ENCODE peak calls at places on chromosomes 6 and 20, in six cellular contexts. G, X, E, V, L and B are unnamed samples.

GRCh38 chr20:52191132-52191435 is 495 bp downstream of the ZFP64 start:
- DNase-seq in G (no peak), X (no peak), E (no peak), V (no peak), L (peak), B (peak)

GRCh38 chr6:63268574-63268973 is 51.2 kb downstream of the LGSN start:
- DNase-seq in G (no peak), X (no peak), E (no peak), V (no peak), L (no peak), B (no peak)

GRCh38 chr6:38095054-38095453 is 275.5 kb downstream of the ZFAND3 start:
- DNase-seq in G (no peak), X (no peak), E (peak), V (peak), L (no peak), B (peak)

GRCh38 chr6:167676000-167676665 is 150.6 kb upstream of the AFDN start:
- DNase-seq in G (peak), X (no peak), E (no peak), V (no peak), L (no peak), B (no peak)

GRCh38 chr6:108168980-108169800 is 3.4 kb downstream of the NR2E1 start:
- DNase-seq in G (no peak), X (no peak), E (no peak), V (no peak), L (peak), B (no peak)

GRCh38 chr6:1987640-1988039 is 257.8 kb downstream of the GMDS start:
- DNase-seq in G (peak), X (no peak), E (peak), V (peak), L (no peak), B (peak)

GRCh38 chr6:40042232-40042631 is 108.0 kb upstream of the MOCS1 start:
- DNase-seq in G (no peak), X (no peak), E (no peak), V (peak), L (no peak), B (no peak)

GRCh38 chr20:51680067-51680749 is 88.0 kb downstream of the ATP9A start:
- DNase-seq in G (no peak), X (no peak), E (no peak), V (no peak), L (no peak), B (no peak)

GRCh38 chr6:136334853-136335252 is 45.2 kb upstream of the BCLAF1 start:
- DNase-seq in G (no peak), X (no peak), E (no peak), V (no peak), L (peak), B (no peak)

GRCh38 chr20:17227669-17228623 is 1.1 kb downstream of the PCSK2 start:
- DNase-seq in G (no peak), X (no peak), E (peak), V (no peak), L (peak), B (no peak)

GRCh38 chr6:112362827-112363565 is 15.9 kb downstream of the RFPL4B start:
- DNase-seq in G (no peak), X (no peak), E (peak), V (peak), L (no peak), B (peak)

GRCh38 chr20:45890997-45891983 is at the start of the genes CTSA and NEURL2:
- DNase-seq in G (peak), X (peak), E (peak), V (peak), L (peak), B (peak)

GRCh38 chr20:41005361-41005729 is 23.3 kb upstream of the TOP1 start:
- DNase-seq in G (peak), X (no peak), E (peak), V (peak), L (no peak), B (peak)

GRCh38 chr20:9019833-9020232 is 49.1 kb upstream of the PLCB4 start:
- DNase-seq in G (no peak), X (no peak), E (no peak), V (no peak), L (no peak), B (no peak)

GRCh38 chr20:17895641-17896246 is 72.8 kb downstream of the SNX5 start:
- DNase-seq in G (peak), X (peak), E (peak), V (peak), L (peak), B (peak)

GRCh38 chr20:10089871-10090587 is 55.2 kb downstream of the ANKEF1 start:
- DNase-seq in G (no peak), X (no peak), E (no peak), V (no peak), L (no peak), B (no peak)

GRCh38 chr6:139334791-139335446 is 39.5 kb downstream of the CITED2 start:
- DNase-seq in G (peak), X (no peak), E (peak), V (peak), L (no peak), B (peak)

GRCh38 chr6:161374971-161375873 is 101.4 kb upstream of the AGPAT4 start:
- DNase-seq in G (peak), X (no peak), E (peak), V (peak), L (peak), B (peak)

GRCh38 chr6:20952605-20953004 is 418.3 kb downstream of the CDKAL1 start:
- DNase-seq in G (peak), X (no peak), E (peak), V (peak), L (no peak), B (peak)

GRCh38 chr6:81734081-81734480 is 18.4 kb downstream of the TENT5A start:
- DNase-seq in G (peak), X (no peak), E (no peak), V (no peak), L (peak), B (no peak)

GRCh38 chr6:32761084-32761483 is 2.2 kb downstream of the HLA-DQB2 start:
- DNase-seq in G (no peak), X (no peak), E (no peak), V (no peak), L (no peak), B (no peak)

GRCh38 chr20:20668639-20669038 is 43.8 kb downstream of the RALGAPA2 start:
- DNase-seq in G (no peak), X (peak), E (peak), V (no peak), L (no peak), B (peak)

GRCh38 chr6:112951829-112952228 is 604.7 kb downstream of the RFPL4B start:
- DNase-seq in G (peak), X (no peak), E (no peak), V (no peak), L (no peak), B (no peak)

GRCh38 chr20:39110819-39111136 is 148.6 kb downstream of the DHX35 start:
- DNase-seq in G (no peak), X (no peak), E (no peak), V (no peak), L (no peak), B (no peak)
- H2AFZ ChIP-seq in G (no peak), X (no peak), E (no peak), V (no peak), L (peak), B (no peak)

GRCh38 chr20:22684763-22685443 is 100.5 kb upstream of the FOXA2 start:
- DNase-seq in G (peak), X (no peak), E (no peak), V (no peak), L (peak), B (no peak)
- TF ChIP-seq CTCF in G (no peak), X (no peak), E (no peak), V (peak), L (peak), B (no peak)

DNA sequence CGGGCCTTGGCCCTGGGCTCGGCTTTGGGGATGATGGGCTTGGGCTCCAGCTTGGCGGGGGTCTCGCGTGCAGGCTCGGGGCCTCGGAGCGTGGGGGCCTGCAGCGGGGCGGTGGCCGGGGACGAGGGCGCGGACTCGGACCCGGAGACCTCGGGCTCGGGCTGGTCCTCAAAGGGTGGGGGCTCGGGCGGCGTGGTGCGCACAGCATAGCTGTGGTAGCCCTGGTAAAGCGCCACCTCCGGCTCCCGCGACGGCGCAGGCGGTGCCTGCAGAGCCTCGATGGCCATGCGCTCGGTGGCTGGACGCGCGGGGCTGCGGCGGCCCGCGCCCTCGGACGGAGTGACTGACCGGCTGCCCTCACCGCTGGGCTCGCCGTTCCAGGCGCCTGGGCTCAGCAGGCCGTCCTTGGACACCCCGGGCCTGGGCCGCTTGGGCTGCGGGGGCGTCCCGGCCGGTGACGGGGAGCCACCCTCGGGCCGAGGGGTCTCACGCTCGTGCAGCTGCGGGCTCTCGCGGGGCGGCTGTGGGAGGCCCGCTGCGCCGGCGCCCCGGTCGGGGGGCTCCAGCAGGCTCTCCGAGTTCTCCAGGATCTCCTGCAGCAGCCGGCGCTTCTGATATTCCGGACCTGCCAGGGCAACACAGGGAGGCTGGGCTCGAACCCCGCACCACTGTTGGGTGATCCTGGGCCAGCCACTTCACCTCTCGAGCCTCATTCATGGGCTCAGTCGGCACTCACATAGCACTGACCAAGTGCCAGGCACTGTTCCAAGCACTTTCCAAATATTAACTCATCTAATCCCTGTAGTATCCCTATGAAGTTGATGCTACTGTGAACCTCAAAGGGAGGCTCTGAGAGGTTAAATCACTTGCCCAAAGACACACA is 71.0 kb downstream of the JPH2 start:
- DNase-seq in G (no peak), X (no peak), E (no peak), V (no peak), L (peak), B (no peak)
- TF ChIP-seq EZH2 in G (peak), X (no peak), E (no peak), V (no peak), L (no peak), B (peak)

DNA sequence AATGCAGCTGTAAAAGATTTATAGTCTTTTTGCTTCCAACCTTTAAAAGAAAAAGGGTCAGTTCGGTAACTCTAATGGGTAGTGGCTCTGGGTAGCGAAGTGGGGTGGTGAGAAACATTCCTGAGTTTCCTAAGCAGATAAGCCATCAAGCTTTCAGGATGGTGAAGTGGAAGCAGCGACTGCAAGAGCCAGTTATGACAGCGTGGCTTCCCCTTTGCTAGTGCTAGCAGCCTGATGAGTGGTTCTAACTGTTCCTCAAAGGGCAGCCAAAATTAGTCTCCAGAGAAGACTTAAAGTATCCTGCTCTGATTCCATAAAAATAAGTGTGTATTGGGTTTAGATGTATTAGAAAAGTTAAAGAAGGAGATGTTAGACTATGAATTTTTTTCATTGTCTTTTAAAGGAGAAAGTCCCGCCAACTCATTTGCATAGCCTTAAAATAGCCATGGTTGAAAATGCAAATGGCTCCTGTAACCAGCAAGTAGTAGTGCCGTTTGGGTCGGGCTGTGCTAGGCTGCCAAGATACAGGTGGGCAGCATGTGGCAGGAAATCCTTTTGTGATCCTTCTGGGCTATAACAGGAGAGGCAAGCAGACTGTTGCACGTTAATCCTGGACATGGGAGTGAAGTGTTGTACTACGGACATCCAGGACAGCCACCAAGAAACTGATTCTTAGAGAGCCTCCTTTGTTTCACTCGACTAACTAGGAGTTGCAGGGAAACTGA is 18.0 kb downstream of the ELOVL2 start:
- DNase-seq in G (no peak), X (no peak), E (no peak), V (no peak), L (peak), B (no peak)
- H2AFZ ChIP-seq in G (no peak), X (peak), E (no peak), V (no peak), L (peak), B (peak)

DNA sequence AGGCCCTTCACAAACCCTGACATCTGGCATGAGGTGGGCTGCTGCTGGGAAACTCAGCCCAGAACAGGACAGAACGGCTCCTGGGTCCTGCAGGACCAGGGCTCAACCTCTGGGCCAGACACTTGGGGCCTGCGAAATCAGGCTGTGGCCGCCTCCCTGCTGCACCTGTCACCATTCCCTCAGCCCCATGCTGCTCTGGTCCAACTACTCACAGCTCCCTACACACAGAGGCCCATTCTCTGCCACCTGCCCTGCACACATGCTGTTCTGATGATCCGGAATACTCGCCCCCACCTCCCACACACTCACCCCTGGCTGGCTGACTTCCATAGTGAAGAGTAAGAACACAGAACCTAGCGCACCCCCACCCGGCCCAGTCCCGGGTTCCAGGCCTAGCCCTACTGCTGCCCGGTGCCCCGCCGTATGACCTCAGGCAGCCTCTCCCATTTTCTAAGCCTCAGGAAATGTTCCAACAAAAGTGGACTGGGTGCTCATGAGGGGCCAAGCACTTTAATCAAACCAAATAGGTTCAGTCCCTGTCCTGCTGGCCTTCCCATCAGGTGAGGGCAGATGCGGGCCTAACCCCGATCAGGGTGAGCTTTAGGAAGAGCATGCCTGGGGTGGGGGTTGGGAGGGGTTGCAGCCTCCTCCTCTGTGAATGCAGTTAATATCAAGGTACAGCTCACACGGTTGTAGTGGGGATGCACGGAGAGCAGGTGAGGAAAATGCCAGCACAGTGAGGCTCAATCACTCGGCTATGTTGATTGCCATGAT is 3.9 kb downstream of the PEDS1 start:
- DNase-seq in G (no peak), X (no peak), E (no peak), V (no peak), L (no peak), B (no peak)
- TF ChIP-seq CTCF in G (no peak), X (no peak), E (no peak), V (no peak), L (no peak), B (no peak)

GRCh38 chr6:34246249-34246562 is 2.6 kb downstream of the SMIM29 start:
- DNase-seq in G (no peak), X (no peak), E (no peak), V (no peak), L (no peak), B (no peak)
- TF ChIP-seq EZH2 in G (no peak), X (no peak), E (no peak), V (no peak), L (no peak), B (no peak)

GRCh38 chr6:4987427-4987826 is 16.4 kb downstream of the RPP40 start:
- DNase-seq in G (no peak), X (no peak), E (no peak), V (no peak), L (no peak), B (no peak)

GRCh38 chr6:4983322-4983721 is 20.5 kb downstream of the RPP40 start:
- DNase-seq in G (no peak), X (no peak), E (no peak), V (no peak), L (no peak), B (no peak)

DNA sequence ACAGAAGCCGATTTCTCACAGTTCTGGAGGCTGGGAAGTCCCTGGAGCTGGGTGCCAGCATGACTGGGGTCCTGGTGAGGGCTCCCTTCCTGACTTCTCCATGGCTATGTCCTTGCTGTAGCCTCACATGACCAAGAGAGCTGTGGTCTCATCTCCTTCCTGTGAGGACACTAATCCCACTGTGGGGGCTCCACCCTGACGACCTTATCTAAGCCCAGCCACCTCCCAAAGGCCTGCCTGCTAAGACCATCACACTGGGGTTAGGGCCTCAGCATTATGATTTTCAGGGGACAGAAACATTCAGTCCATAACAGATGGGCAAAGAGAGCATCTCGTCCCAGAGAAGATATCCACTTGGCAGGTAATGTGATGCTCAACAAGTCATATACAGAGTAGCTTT is 16.8 kb downstream of the RPP40 start:
- DNase-seq in G (no peak), X (no peak), E (no peak), V (no peak), L (no peak), B (no peak)
- H2AFZ ChIP-seq in G (no peak), X (no peak), E (no peak), V (no peak), L (no peak), B (no peak)

DNA sequence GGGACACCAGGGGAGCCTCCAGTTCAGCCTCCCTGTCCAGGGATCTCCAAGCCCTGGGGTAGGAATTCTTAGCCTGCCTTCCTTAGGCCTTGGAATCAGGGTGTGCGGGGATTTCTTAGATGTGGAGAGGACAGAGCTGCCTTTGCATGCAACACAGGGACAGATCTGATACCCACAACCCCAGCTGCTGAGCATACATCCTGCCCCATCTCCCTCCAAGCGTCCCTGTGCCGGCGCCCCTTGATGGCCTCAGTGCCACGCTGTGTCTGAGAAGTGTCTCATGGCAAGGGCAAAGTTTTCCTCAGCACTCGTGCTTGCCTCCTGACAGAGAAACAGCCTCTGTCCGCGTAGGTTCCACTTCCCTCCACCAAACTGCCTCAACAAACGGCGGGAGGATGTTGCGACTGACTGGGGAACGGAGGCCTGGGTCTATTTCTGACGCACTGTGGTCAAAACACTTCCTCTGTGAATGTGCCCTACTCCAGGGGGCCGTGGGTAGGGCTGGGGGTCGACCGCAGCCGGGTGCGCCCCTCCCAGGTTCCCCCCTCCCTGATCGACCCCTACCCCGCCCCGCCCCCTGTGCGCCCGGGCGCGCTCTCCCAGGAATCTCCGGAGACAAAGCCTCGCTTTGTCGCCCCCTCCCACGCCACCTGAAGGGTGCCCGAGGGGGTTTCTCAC is 950 bp downstream of the MICAL1 start:
- DNase-seq in G (no peak), X (peak), E (peak), V (no peak), L (peak), B (no peak)
- TF ChIP-seq CTCF in G (no peak), X (no peak), E (no peak), V (no peak), L (no peak), B (no peak)